ENCODE peak calls at places on chromosomes 16 and 17, in five cellular contexts. A is NCI-H2171 treated with DMSO at 0.1 percent for 48 hours, B is AG08395, X is fibroblast of lung, O is choroid plexus epithelial cell. T is an unnamed sample.

GRCh38 chr17:58338454-58338841 is 9.9 kb upstream of the TSPOAP1 start:
- DNase-seq in B (no peak), A (no peak), X (no peak), O (no peak), T (no peak)

GRCh38 chr16:79601092-79601977 is 798 bp upstream of the MAF start:
- DNase-seq in B (peak), O (peak), A (no peak), X (peak), T (no peak)

GRCh38 chr16:74991593-74992403 is 6.9 kb upstream of the WDR59 start:
- DNase-seq in B (no peak), O (no peak), A (no peak), X (peak), T (no peak)

GRCh38 chr16:5510819-5511370 is 413.3 kb upstream of the EEF2KMT start:
- DNase-seq in X (no peak), O (no peak), A (no peak), B (no peak), T (no peak)

GRCh38 chr16:35690413-35690812 is 2231.0 kb downstream of the TP53TG3F start:
- DNase-seq in O (no peak), B (no peak), X (no peak), A (no peak), T (no peak)

GRCh38 chr17:74408262-74408661 is 23.6 kb upstream of the GPRC5C start:
- DNase-seq in X (peak), B (peak), O (peak), A (no peak), T (no peak)

GRCh38 chr17:59381716-59382570 is 50.5 kb downstream of the YPEL2 start:
- DNase-seq in B (no peak), O (peak), A (no peak), X (no peak), T (no peak)

GRCh38 chr17:7263801-7264078 is 1.5 kb upstream of the CLDN7 start:
- DNase-seq in X (no peak), B (no peak), O (no peak), A (no peak), T (no peak)

GRCh38 chr16:82358601-82359221 is 188.7 kb upstream of the MPHOSPH6 start:
- DNase-seq in B (no peak), X (no peak), O (no peak), A (no peak), T (no peak)

GRCh38 chr16:2836646-2837508 is 6.8 kb downstream of the ZG16B start:
- DNase-seq in O (no peak), A (no peak), B (no peak), X (no peak), T (no peak)

GRCh38 chr17:15457723-15458094 is 9.7 kb downstream of the CDRT4 start:
- DNase-seq in A (no peak), O (no peak), B (no peak), X (no peak), T (no peak)

GRCh38 chr17:48444531-48445247 is 14.7 kb upstream of the SKAP1 start:
- DNase-seq in X (no peak), B (no peak), O (no peak), A (no peak), T (no peak)

GRCh38 chr17:59827721-59828477 is 64.8 kb downstream of the TUBD1 start:
- DNase-seq in B (no peak), A (no peak), X (no peak), O (no peak), T (no peak)

GRCh38 chr17:16027708-16028584 is 28.3 kb downstream of the TTC19 start:
- DNase-seq in A (no peak), O (peak), X (peak), B (peak), T (peak)

GRCh38 chr17:70313450-70313849 is 144.1 kb downstream of the KCNJ2 start:
- DNase-seq in B (peak), A (no peak), X (peak), O (peak), T (no peak)

GRCh38 chr17:15112881-15113617 is 152.1 kb downstream of the PMP22 start:
- DNase-seq in X (no peak), B (peak), A (no peak), O (no peak), T (no peak)

GRCh38 chr16:13099822-13100221 is 198.4 kb downstream of the SHISA9 start:
- DNase-seq in O (no peak), X (no peak), A (no peak), B (no peak), T (no peak)

GRCh38 chr17:81722184-81723120 is 10.4 kb downstream of the SLC25A10 start:
- DNase-seq in X (peak), B (no peak), O (peak), A (no peak), T (no peak)

GRCh38 chr17:47315451-47316266 is 8.1 kb upstream of the EFCAB13 start:
- DNase-seq in B (peak), X (peak), O (peak), A (peak), T (no peak)

GRCh38 chr17:49390548-49391324 is 23.9 kb downstream of the PHB1 start:
- DNase-seq in O (peak), X (no peak), B (no peak), A (no peak), T (no peak)

GRCh38 chr17:13864551-13864950 is 204.8 kb upstream of the COX10 start:
- DNase-seq in A (no peak), X (peak), B (peak), O (peak), T (no peak)

GRCh38 chr17:50825188-50825587 is 10.2 kb upstream of the WFIKKN2 start:
- DNase-seq in A (no peak), B (no peak), O (no peak), X (no peak), T (no peak)

GRCh38 chr16:68707341-68708152 is 29.5 kb upstream of the CDH1 start:
- DNase-seq in A (peak), O (peak), B (no peak), X (peak), T (no peak)

GRCh38 chr16:75758215-75758614 is 31.9 kb upstream of the CPHXL start:
- DNase-seq in B (peak), O (peak), A (no peak), X (peak), T (no peak)

GRCh38 chr16:23673971-23674614 is 4.6 kb upstream of the PLK1 start:
- DNase-seq in B (no peak), A (no peak), O (no peak), X (peak), T (no peak)

GRCh38 chr17:20955437-20956323 is 87.1 kb downstream of the USP22 start:
- DNase-seq in B (no peak), A (no peak), O (peak), X (peak), T (no peak)

GRCh38 chr16:67489401-67490083 is 6.2 kb upstream of the AGRP start:
- DNase-seq in X (no peak), B (no peak), A (no peak), O (no peak), T (no peak)

GRCh38 chr17:41593306-41594095 is 6.8 kb upstream of the KRT14 start:
- DNase-seq in O (no peak), X (no peak), A (no peak), B (no peak), T (no peak)

GRCh38 chr17:34974794-34975428 is 5.4 kb upstream of the LIG3 start:
- DNase-seq in B (no peak), O (no peak), A (no peak), X (no peak), T (no peak)

GRCh38 chr16:19980866-19981265 is 92.8 kb downstream of the GPR139 start:
- DNase-seq in B (no peak), A (no peak), O (peak), X (no peak), T (no peak)

GRCh38 chr16:48971571-48972071 is 310.0 kb downstream of the CBLN1 start:
- DNase-seq in X (no peak), B (peak), O (no peak), A (peak), T (no peak)

GRCh38 chr17:80379348-80379747 is 35.6 kb upstream of the ENDOV start:
- DNase-seq in X (no peak), A (no peak), B (no peak), O (no peak), T (no peak)

GRCh38 chr16:47574091-47575054 is 113.2 kb downstream of the PHKB start:
- DNase-seq in A (peak), B (peak), O (peak), X (peak), T (no peak)

GRCh38 chr17:76682306-76682705 is 28.5 kb downstream of the MXRA7 start:
- DNase-seq in B (no peak), O (peak), X (peak), A (no peak), T (no peak)

GRCh38 chr17:82595893-82596292 is 52.4 kb downstream of the WDR45B start:
- DNase-seq in X (no peak), A (no peak), O (no peak), B (no peak), T (no peak)

GRCh38 chr17:74471341-74471740 is 4.9 kb downstream of the CD300A start:
- DNase-seq in A (no peak), X (no peak), O (no peak), B (no peak), T (no peak)

GRCh38 chr16:22848451-22848850 is 34.5 kb downstream of the HS3ST2 start:
- DNase-seq in O (no peak), B (no peak), X (no peak), A (no peak), T (no peak)

GRCh38 chr16:56767018-56767417 is 37.1 kb downstream of the NUP93 start:
- DNase-seq in B (no peak), A (no peak), X (no peak), O (no peak), T (no peak)